ENCODE peak calls at places on chromosomes 4 and X, in four cellular contexts. M is body of pancreas, N is sigmoid colon, H is GM12865. J is an unnamed sample.

GRCh38 chr4:176498857-176499256 is 179.1 kb downstream of the SPCS3 start:
- DNase-seq in H (no peak), N (no peak), M (no peak), J (no peak)

GRCh38 chrX:153854702-153855101 is 24.4 kb upstream of the PDZD4 start:
- DNase-seq in H (no peak), M (no peak), N (no peak), J (no peak)

GRCh38 chr4:186342582-186342981 is 76.6 kb downstream of the F11 start:
- DNase-seq in N (no peak), H (no peak), M (no peak), J (no peak)

GRCh38 chrX:30301203-30301602 is 8.0 kb downstream of the NR0B1 start:
- DNase-seq in H (no peak), M (no peak), N (no peak), J (no peak)

GRCh38 chr4:58776627-58777026 is 1666.4 kb upstream of the IGFBP7 start:
- DNase-seq in N (no peak), M (no peak), H (no peak), J (no peak)

GRCh38 chrX:44035576-44035975 is 62.4 kb upstream of the NDP start:
- DNase-seq in M (no peak), N (no peak), H (no peak), J (no peak)

GRCh38 chr4:113699772-113700171 is 61.8 kb downstream of the CAMK2D start:
- DNase-seq in H (no peak), N (no peak), M (no peak), J (no peak)

GRCh38 chr4:153464068-153464467 is 2.1 kb upstream of the TMEM131L start:
- DNase-seq in N (no peak), H (no peak), M (no peak), J (no peak)

GRCh38 chrX:134512566-134512965 is 52.6 kb downstream of the HPRT1 start:
- DNase-seq in H (no peak), M (no peak), N (no peak), J (no peak)

GRCh38 chr4:151673913-151674520 is 86.8 kb downstream of the GATB start:
- DNase-seq in N (no peak), H (no peak), M (no peak), J (no peak)

GRCh38 chrX:116204947-116205346 is 34.4 kb downstream of the AGTR2 start:
- DNase-seq in N (no peak), H (peak; percentile 0), M (no peak), J (no peak)

DNA sequence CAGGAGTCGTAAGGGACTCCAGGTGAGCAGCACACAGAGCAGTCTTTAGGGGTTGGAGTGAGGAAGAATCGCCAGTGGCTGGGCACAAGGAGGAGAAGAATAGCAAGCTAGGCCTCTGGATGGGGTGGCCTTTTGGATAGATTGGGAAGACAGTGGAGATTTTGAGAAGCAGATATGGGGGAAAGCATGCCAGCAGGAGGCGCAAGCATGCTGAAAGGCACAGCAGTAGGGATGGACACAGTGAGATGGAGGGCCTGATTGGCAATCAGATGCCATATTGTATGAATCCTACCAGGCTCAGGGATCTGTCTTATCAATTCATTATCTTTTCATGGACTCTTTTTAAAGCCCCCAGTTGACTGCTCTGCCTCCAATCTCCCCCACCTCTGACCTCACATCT is 60.4 kb upstream of the MAGEA4 start:
- DNase-seq in N (no peak), M (no peak), H (peak; percentile 0), J (no peak)
- TF ChIP-seq CTCF in N (no peak), M (no peak), H (no peak), J (peak; percentile 30)

GRCh38 chr4:174828845-174829701 is at the start of gene GLRA3:
- DNase-seq in M (peak; percentile 75), H (peak; percentile 80), N (no peak), J (no peak)
- H3K4me3 ChIP-seq in M (no peak within 1 kb of the TSS), H (peak within 1 kb of the TSS; percentile 44), N (peak within 1 kb of the TSS; percentile 24), J (no peak within 1 kb of the TSS)

GRCh38 chrX:78979789-78980464 is 34.7 kb downstream of the P2RY10 start:
- DNase-seq in M (no peak), N (no peak), H (peak; percentile 77), J (no peak)
- TF ChIP-seq CTCF in M (no peak), N (no peak), H (no peak), J (no peak)

GRCh38 chrX:46648660-46649059 is 75.1 kb downstream of the CHST7 start:
- DNase-seq in N (no peak), H (no peak), M (no peak), J (no peak)
- H3K4me3 ChIP-seq in N (no peak overlapping the region), H (no peak overlapping the region), M (no peak overlapping the region), J (no peak overlapping the region)

J was measured in LNCaP clone FGC.